ENCODE peak calls at places on chromosomes 4 and X, in nine cellular contexts. P is RPMI7951; M is lung; R is stimulated activated CD4-positive, alpha-beta T cell treated with anti-CD3 and anti-CD28 coated beads, Interleukin-12 subunit alpha, Interleukin-12 subunit beta, amount 100 ng/mL, for 4 hours; Z is A673; T is MG63; O is A549; S is germinal center; W is sigmoid colon. G is an unnamed sample.

GRCh38 chr4:144450526-144450925 is 195.4 kb upstream of the HHIP start:
- DNase-seq in Z (no peak), M (no peak), P (no peak), R (no peak), T (no peak), W (no peak), S (no peak), O (no peak), G (no peak)

GRCh38 chrX:30904632-30905031 is 15.6 kb upstream of the TAB3 start:
- DNase-seq in T (no peak), P (no peak), M (no peak), Z (no peak), R (no peak), S (no peak), O (no peak), W (no peak), G (no peak)

GRCh38 chr4:25842229-25842840 is 20.5 kb downstream of the SEL1L3 start:
- DNase-seq in O (no peak), S (peak; percentile 43), W (no peak), T (no peak), M (no peak), R (peak; percentile 18), P (no peak), Z (no peak), G (no peak)

GRCh38 chr4:6032249-6033244 is 14.3 kb upstream of the C4orf50 start:
- DNase-seq in M (no peak), W (no peak), S (no peak), P (peak; percentile 2), R (no peak), Z (no peak), O (no peak), T (no peak), G (no peak)

GRCh38 chr4:84855774-84856173 is 110.7 kb downstream of the WDFY3 start:
- DNase-seq in T (no peak), W (no peak), S (no peak), M (no peak), P (no peak), R (no peak), Z (no peak), O (no peak), G (no peak)

GRCh38 chr4:79917246-79917645 is 155.8 kb downstream of the ANTXR2 start:
- DNase-seq in T (no peak), S (peak; percentile 11), M (peak; percentile 30), Z (peak; percentile 58), R (peak; percentile 37), W (no peak), P (peak; percentile 56), O (peak; percentile 0), G (peak; percentile 52)

GRCh38 chr4:86592553-86593249 is 1.4 kb upstream of the PTPN13 start:
- DNase-seq in T (no peak), O (peak; percentile 3), W (no peak), S (no peak), P (no peak), R (no peak), M (no peak), Z (no peak), G (no peak)

GRCh38 chr4:111323916-111324315 is 701.0 kb upstream of the PITX2 start:
- DNase-seq in W (no peak), Z (no peak), R (no peak), M (no peak), P (no peak), S (no peak), T (no peak), O (no peak), G (no peak)

GRCh38 chr4:52750819-52751348 is 341 bp downstream of the ERVMER34-1 start:
- DNase-seq in O (peak; percentile 7), R (peak; percentile 6), T (peak; percentile 77), Z (peak; percentile 4), M (no peak), W (no peak), P (no peak), S (peak; percentile 4), G (no peak)

GRCh38 chr4:5808081-5808741 is 84.7 kb downstream of the CRMP1 start:
- DNase-seq in Z (peak; percentile 33), O (no peak), S (no peak), W (peak; percentile 75), M (no peak), T (no peak), R (no peak), P (peak; percentile 24), G (no peak)

GRCh38 chr4:188008377-188008776 is 12.8 kb downstream of the ZFP42 start:
- DNase-seq in M (no peak), W (no peak), P (peak; percentile 85), Z (peak; percentile 90), R (no peak), T (peak; percentile 62), O (no peak), S (no peak), G (peak; percentile 83)

GRCh38 chr4:41142356-41142755 is 72.0 kb downstream of the APBB2 start:
- DNase-seq in M (no peak), O (no peak), W (no peak), R (no peak), T (peak; percentile 53), Z (no peak), P (peak; percentile 17), S (no peak), G (no peak)

GRCh38 chr4:123977623-123978022 is 581.0 kb downstream of the SPRY1 start:
- DNase-seq in R (no peak), Z (peak; percentile 60), S (no peak), T (no peak), W (no peak), O (no peak), M (no peak), P (peak; percentile 41), G (no peak)

GRCh38 chrX:143669395-143669794 is 33.5 kb upstream of the SLITRK4 start:
- DNase-seq in P (peak; percentile 25), R (no peak), M (no peak), W (no peak), Z (peak; percentile 13), S (no peak), O (no peak), T (no peak), G (peak; percentile 26)

GRCh38 chrX:118536687-118537461 is 41.3 kb downstream of the DOCK11 start:
- DNase-seq in P (no peak), W (no peak), S (peak; percentile 13), R (no peak), Z (peak; percentile 42), O (peak; percentile 14), T (no peak), M (no peak), G (no peak)

GRCh38 chr4:82172186-82172585 is 201.6 kb downstream of the HNRNPD start:
- DNase-seq in W (no peak), M (no peak), S (no peak), R (no peak), Z (peak; percentile 66), O (no peak), T (no peak), P (no peak), G (no peak)

GRCh38 chrX:101659601-101660063 is at the start of gene ARMCX2:
- DNase-seq in T (peak; percentile 15), Z (peak; percentile 50), P (peak; percentile 51), M (peak; percentile 38), W (peak; percentile 86), R (no peak), S (no peak), O (no peak), G (peak; percentile 44)

GRCh38 chr4:2254665-2255500 is 7.0 kb downstream of the MXD4 start:
- DNase-seq in P (no peak), O (no peak), M (peak; percentile 26), T (no peak), S (no peak), R (no peak), W (peak; percentile 57), Z (no peak), G (no peak)

GRCh38 chrX:18962329-18962728 is 21.6 kb downstream of the PHKA2 start:
- DNase-seq in O (no peak), M (no peak), T (no peak), S (no peak), W (no peak), R (no peak), Z (no peak), P (no peak), G (no peak)

G was measured in HT1080.